ENCODE peak calls at places on chromosomes 12 and 14, in eight cellular contexts. W is H9, X is ovary, S is ascending aorta, K is MCF 10A, F is pancreas, R is stomach, H is astrocyte. E is an unnamed sample.

GRCh38 chr12:69430942-69431603 is 39.1 kb upstream of the FRS2 start:
- DNase-seq in H (no peak), K (no peak), W (no peak), S (no peak), R (no peak), X (no peak), F (no peak), E (no peak)

GRCh38 chr12:75790219-75790618 is 241.4 kb downstream of the PHLDA1 start:
- DNase-seq in W (no peak), X (no peak), S (no peak), K (no peak), R (no peak), H (no peak), F (no peak), E (no peak)

GRCh38 chr14:26370118-26370517 is 227.7 kb downstream of the NOVA1 start:
- DNase-seq in H (no peak), W (no peak), F (no peak), X (no peak), S (no peak), K (no peak), R (no peak), E (no peak)

GRCh38 chr12:96513166-96513565 is 23.8 kb downstream of the CFAP54 start:
- DNase-seq in S (no peak), R (no peak), X (no peak), H (no peak), W (no peak), F (no peak), K (no peak), E (no peak)

GRCh38 chr14:101111620-101112290 is 208.2 kb upstream of the RTL1 start:
- DNase-seq in F (peak), W (no peak), S (peak), K (no peak), R (peak), H (no peak), X (peak), E (no peak)

GRCh38 chr12:6363330-6364036 is 11.9 kb downstream of the SCNN1A start:
- DNase-seq in H (no peak), F (peak), S (peak), X (peak), K (peak), W (peak), R (peak), E (no peak)

GRCh38 chr12:131386781-131387180 is 324.1 kb upstream of the SFSWAP start:
- DNase-seq in R (no peak), H (no peak), F (no peak), W (no peak), X (no peak), K (no peak), S (peak), E (no peak)

GRCh38 chr14:73753043-73753886 is 39.1 kb upstream of the PNMA1 start:
- DNase-seq in R (peak), K (no peak), S (no peak), H (no peak), X (no peak), W (peak), F (no peak), E (no peak)

GRCh38 chr12:120235369-120236123 is 30.0 kb downstream of the PXN start:
- DNase-seq in S (no peak), X (no peak), H (no peak), K (no peak), F (no peak), R (no peak), W (peak), E (no peak)

GRCh38 chr14:74949211-74949610 is 6.2 kb downstream of the PGF start:
- DNase-seq in K (no peak), H (no peak), W (no peak), X (no peak), F (peak), R (no peak), S (no peak), E (no peak)

GRCh38 chr14:32950584-32950983 is 11.9 kb downstream of the NPAS3 start:
- DNase-seq in W (no peak), S (no peak), R (no peak), H (peak), F (no peak), X (no peak), K (no peak), E (no peak)

GRCh38 chr12:23634344-23634743 is 315.1 kb downstream of the SOX5 start:
- DNase-seq in W (no peak), K (no peak), R (no peak), S (no peak), F (no peak), X (no peak), H (no peak), E (no peak)

GRCh38 chr14:26444745-26445144 is 153.1 kb downstream of the NOVA1 start:
- DNase-seq in S (no peak), F (no peak), H (peak), K (peak), W (no peak), X (no peak), R (no peak), E (no peak)

GRCh38 chr14:104695660-104696000 is 6.2 kb downstream of the INF2 start:
- DNase-seq in W (no peak), F (no peak), K (no peak), S (no peak), X (no peak), R (no peak), H (no peak), E (no peak)
- TF ChIP-seq CTCF in W (no peak), F (no peak), K (no peak), S (no peak), X (no peak), R (no peak), H (no peak), E (no peak)

DNA sequence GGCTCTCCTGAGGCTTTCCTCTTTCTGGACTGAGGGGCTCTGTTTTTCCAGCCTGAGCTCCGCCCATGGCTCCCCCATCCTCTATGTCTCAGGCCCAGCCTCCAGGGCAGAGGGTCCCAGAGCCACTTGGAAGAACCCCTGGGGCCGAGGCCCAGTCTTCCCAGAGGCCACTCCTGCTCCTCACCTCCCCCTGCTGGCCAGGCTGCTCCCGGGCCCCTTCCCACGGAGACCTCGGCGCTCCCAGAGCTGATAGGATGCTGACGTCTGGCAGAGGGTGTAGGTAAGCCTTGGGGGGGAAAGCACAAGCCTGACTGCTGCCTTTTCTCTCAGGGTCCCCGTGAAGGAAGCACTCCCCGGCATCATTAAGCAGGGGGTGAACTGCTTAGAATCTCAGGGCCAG is 51.4 kb downstream of the ERH start:
- DNase-seq in X (peak), S (no peak), R (peak), F (no peak), W (peak), K (peak), H (no peak), E (no peak)
- TF ChIP-seq CTCF in X (no peak), S (no peak), R (peak), F (no peak), W (peak), K (peak), H (peak), E (peak)

GRCh38 chr12:89393551-89394121 is 41.3 kb upstream of the DUSP6 start:
- DNase-seq in X (no peak), H (no peak), F (no peak), W (no peak), K (no peak), S (no peak), R (no peak), E (peak)

GRCh38 chr12:89390802-89391673 is 38.7 kb upstream of the DUSP6 start:
- DNase-seq in W (no peak), K (peak), H (peak), F (no peak), X (no peak), S (no peak), R (no peak), E (peak)

GRCh38 chr12:89391726-89392336 is 39.5 kb upstream of the DUSP6 start:
- DNase-seq in S (no peak), X (no peak), R (no peak), W (no peak), K (no peak), F (no peak), H (no peak), E (no peak)

GRCh38 chr12:89392401-89392800 is 40.1 kb upstream of the DUSP6 start:
- DNase-seq in K (no peak), X (no peak), H (no peak), R (no peak), F (no peak), S (no peak), W (no peak), E (peak)

GRCh38 chr12:89395712-89396111 is 43.4 kb upstream of the DUSP6 start:
- DNase-seq in R (no peak), S (no peak), K (no peak), F (no peak), X (no peak), H (no peak), W (no peak), E (no peak)
- TF ChIP-seq CTCF in R (no peak), S (no peak), K (no peak), F (no peak), X (no peak), H (no peak), W (peak), E (no peak)

GRCh38 chr12:65277994-65278575 is 398 bp upstream of the MSRB3 start:
- DNase-seq in W (peak), X (no peak), R (no peak), K (no peak), F (peak), S (no peak), H (no peak), E (no peak)

GRCh38 chr12:65280306-65280705 is 1.8 kb downstream of the MSRB3 start:
- DNase-seq in X (no peak), K (no peak), F (no peak), S (no peak), H (no peak), W (no peak), R (no peak), E (no peak)

GRCh38 chr12:65279387-65280112 is 1.1 kb downstream of the MSRB3 start:
- DNase-seq in K (no peak), F (no peak), R (no peak), W (no peak), S (no peak), H (no peak), X (no peak), E (peak)

GRCh38 chr12:65278576-65279386 is at the start of gene MSRB3:
- DNase-seq in H (peak), S (peak), W (peak), R (peak), X (peak), K (peak), F (peak), E (peak)

DNA sequence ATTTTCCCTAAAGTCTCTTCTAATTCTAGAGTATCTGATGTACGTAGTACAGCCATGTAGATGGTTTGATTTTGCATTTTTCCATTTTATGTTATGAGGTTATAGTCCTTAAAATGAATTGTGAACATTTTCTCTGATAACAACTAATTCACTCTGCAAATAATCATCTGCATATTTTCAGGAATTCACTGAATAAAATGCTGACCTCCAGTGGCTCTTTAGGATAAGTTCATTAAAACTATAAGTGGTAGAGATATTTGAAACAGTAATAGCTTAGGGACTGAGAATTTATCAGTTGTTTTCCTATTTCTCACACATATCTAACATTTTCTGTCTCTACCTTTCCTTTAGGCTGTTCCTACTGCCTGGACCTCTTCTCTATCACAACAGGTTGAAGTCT is 4.4 kb downstream of the MSRB3 start:
- DNase-seq in F (no peak), K (no peak), X (no peak), H (no peak), S (no peak), R (no peak), W (no peak), E (no peak)
- TF ChIP-seq CTCF in F (no peak), K (peak), X (no peak), H (no peak), S (no peak), R (no peak), W (no peak), E (no peak)

GRCh38 chr14:80356413-80356812 is 145.1 kb upstream of the DIO2 start:
- DNase-seq in S (no peak), X (no peak), F (no peak), R (no peak), K (peak), W (no peak), H (peak), E (no peak)
- TF ChIP-seq CTCF in S (no peak), X (no peak), F (no peak), R (no peak), K (peak), W (peak), H (peak), E (no peak)